ENCODE peak calls at places on chromosomes 2 and 18, in eight cellular contexts. D is HepG2; R is activated CD8-positive, alpha-beta memory T cell treated with anti-CD3 and anti-CD28 coated beads, Interleukin-2, amount 50 U/mL, for 4 hours; Q is T-helper 2 cell; P is activated CD4-positive, alpha-beta memory T cell treated with anti-CD3 and anti-CD28 coated beads for 36 hours; C is astrocyte; B is stimulated activated CD4-positive, alpha-beta T cell treated with anti-CD3 and anti-CD28 coated beads, Interleukin-12 subunit alpha, Interleukin-12 subunit beta, amount 100 ng/mL, for 24 hours; W is HL-60. K is an unnamed sample.

GRCh38 chr2:236286866-236287545 is 22.8 kb upstream of the ASB18 start:
- DNase-seq in D (no peak), R (no peak), Q (no peak), P (no peak), C (peak), B (no peak), W (no peak), K (no peak)

GRCh38 chr2:118774458-118775133 is 72.9 kb downstream of the EN1 start:
- DNase-seq in D (no peak), R (no peak), Q (no peak), P (peak), C (peak), B (peak), W (no peak), K (no peak)

GRCh38 chr2:38409136-38409903 is 32.2 kb upstream of the ATL2 start:
- DNase-seq in D (no peak), R (no peak), Q (no peak), P (no peak), C (no peak), B (no peak), W (no peak), K (no peak)

GRCh38 chr18:64091526-64091925 is 57.4 kb downstream of the LINC00305 start:
- DNase-seq in D (no peak), R (no peak), Q (no peak), P (no peak), C (no peak), B (no peak), W (no peak), K (no peak)

GRCh38 chr2:225196579-225196978 is 154.3 kb upstream of the DOCK10 start:
- DNase-seq in D (no peak), R (no peak), Q (no peak), P (no peak), C (no peak), B (no peak), W (no peak), K (no peak)

GRCh38 chr2:95047629-95048510 is 22.4 kb downstream of the MAL start:
- DNase-seq in D (no peak), R (no peak), Q (no peak), P (no peak), C (no peak), B (no peak), W (no peak), K (no peak)

GRCh38 chr2:9508934-9509333 is 34.6 kb downstream of the IAH1 start:
- DNase-seq in D (no peak), R (no peak), Q (no peak), P (no peak), C (no peak), B (no peak), W (peak), K (no peak)

GRCh38 chr2:196171248-196171871 is at the start of gene STK17B:
- DNase-seq in D (peak), R (peak), Q (peak), P (peak), C (peak), B (peak), W (peak), K (peak)